ENCODE peak calls at places on chromosomes 16 and 17, in four cellular contexts. One of them, this sample, is unnamed.

GRCh38 chr16:12459401-12459791 is 344.3 kb downstream of the CPPED1 start:
- DNase-seq in breast epithelium: no peak
- DNase-seq in A549: no peak
- DNase-seq in fibroblast of mammary gland: no peak
- DNase-seq in this sample: no peak

GRCh38 chr16:8931864-8932263 is 31.8 kb downstream of the USP7 start:
- DNase-seq in breast epithelium: no peak
- DNase-seq in A549: peak; percentile 47
- DNase-seq in fibroblast of mammary gland: peak; percentile 71
- DNase-seq in this sample: no peak

GRCh38 chr17:67335245-67335835 is 31.0 kb downstream of the PSMD12 start:
- DNase-seq in breast epithelium: no peak
- DNase-seq in A549: no peak
- DNase-seq in fibroblast of mammary gland: no peak
- DNase-seq in this sample: no peak

GRCh38 chr17:30368896-30369720 is 9.6 kb upstream of the CPD start:
- DNase-seq in breast epithelium: no peak
- DNase-seq in A549: no peak
- DNase-seq in fibroblast of mammary gland: no peak
- DNase-seq in this sample: no peak

GRCh38 chr17:74192950-74193781 is 10.3 kb upstream of the RPL38 start:
- DNase-seq in breast epithelium: peak; percentile 35
- DNase-seq in A549: peak; percentile 88
- DNase-seq in fibroblast of mammary gland: peak; percentile 70
- DNase-seq in this sample: no peak

GRCh38 chr17:68733241-68734176 is 132.3 kb upstream of the FAM20A start:
- DNase-seq in breast epithelium: no peak
- DNase-seq in A549: no peak
- DNase-seq in fibroblast of mammary gland: peak; percentile 29
- DNase-seq in this sample: no peak

GRCh38 chr17:45771473-45771959 is 12.6 kb upstream of the CRHR1 start:
- DNase-seq in breast epithelium: no peak
- DNase-seq in A549: no peak
- DNase-seq in fibroblast of mammary gland: no peak
- DNase-seq in this sample: no peak

GRCh38 chr17:41421116-41421515 is 3.3 kb downstream of the KRT37 start:
- DNase-seq in breast epithelium: no peak
- DNase-seq in A549: no peak
- DNase-seq in fibroblast of mammary gland: peak; percentile 37
- DNase-seq in this sample: no peak

GRCh38 chr16:84786605-84787302 is 33.0 kb upstream of the CRISPLD2 start:
- DNase-seq in breast epithelium: no peak
- DNase-seq in A549: no peak
- DNase-seq in fibroblast of mammary gland: no peak
- DNase-seq in this sample: no peak

GRCh38 chr17:64115043-64115698 is 14.8 kb downstream of the ERN1 start:
- DNase-seq in breast epithelium: peak; percentile 48
- DNase-seq in A549: no peak
- DNase-seq in fibroblast of mammary gland: peak; percentile 56
- DNase-seq in this sample: no peak

GRCh38 chr17:40103082-40103741 is 2.8 kb upstream of the NR1D1 start:
- DNase-seq in breast epithelium: no peak
- DNase-seq in A549: no peak
- DNase-seq in fibroblast of mammary gland: no peak
- DNase-seq in this sample: no peak

GRCh38 chr16:30893082-30893743 is 664 bp downstream of the BCL7C start:
- DNase-seq in breast epithelium: peak; percentile 32
- DNase-seq in A549: no peak
- DNase-seq in fibroblast of mammary gland: no peak
- DNase-seq in this sample: no peak

GRCh38 chr17:62627904-62628603 is 584 bp downstream of the MRC2 start:
- DNase-seq in breast epithelium: peak; percentile 32
- DNase-seq in A549: peak; percentile 66
- DNase-seq in fibroblast of mammary gland: peak; percentile 80
- DNase-seq in this sample: no peak

GRCh38 chr16:27867122-27868110 is 196.1 kb downstream of the GSG1L start:
- DNase-seq in breast epithelium: no peak
- DNase-seq in A549: peak; percentile 88
- DNase-seq in fibroblast of mammary gland: peak; percentile 59
- DNase-seq in this sample: peak; percentile 5

GRCh38 chr16:87369117-87369775 is 14.3 kb downstream of the FBXO31 start:
- DNase-seq in breast epithelium: no peak
- DNase-seq in A549: no peak
- DNase-seq in fibroblast of mammary gland: no peak
- DNase-seq in this sample: no peak

GRCh38 chr17:6558276-6558675 is 1.9 kb upstream of the PITPNM3 start:
- DNase-seq in breast epithelium: no peak
- DNase-seq in A549: no peak
- DNase-seq in fibroblast of mammary gland: no peak
- DNase-seq in this sample: no peak

GRCh38 chr17:6560496-6560895 is 4.1 kb upstream of the PITPNM3 start:
- DNase-seq in breast epithelium: no peak
- DNase-seq in A549: no peak
- DNase-seq in fibroblast of mammary gland: no peak
- DNase-seq in this sample: no peak

GRCh38 chr17:6559753-6560215 is 3.4 kb upstream of the PITPNM3 start:
- DNase-seq in breast epithelium: no peak
- DNase-seq in A549: no peak
- DNase-seq in fibroblast of mammary gland: no peak
- DNase-seq in this sample: no peak

GRCh38 chr17:6557040-6557438 is 684 bp upstream of the PITPNM3 start:
- DNase-seq in breast epithelium: no peak
- DNase-seq in A549: no peak
- DNase-seq in fibroblast of mammary gland: no peak
- DNase-seq in this sample: no peak

GRCh38 chr17:6558932-6559752 is 2.8 kb upstream of the PITPNM3 start:
- DNase-seq in breast epithelium: no peak
- DNase-seq in A549: no peak
- DNase-seq in fibroblast of mammary gland: no peak
- DNase-seq in this sample: no peak
- TF ChIP-seq CTCF in breast epithelium: no peak
- TF ChIP-seq CTCF in A549: peak; percentile 7
- TF ChIP-seq CTCF in fibroblast of mammary gland: no peak
- TF ChIP-seq CTCF in this sample: no peak

GRCh38 chr17:55655777-55656176 is 66.9 kb downstream of the TMEM100 start:
- DNase-seq in breast epithelium: no peak
- DNase-seq in A549: no peak
- DNase-seq in fibroblast of mammary gland: no peak
- DNase-seq in this sample: no peak
- H3K4me3 ChIP-seq in breast epithelium: no peak overlapping the region
- H3K4me3 ChIP-seq in A549: no peak overlapping the region
- H3K4me3 ChIP-seq in fibroblast of mammary gland: no peak overlapping the region
- H3K4me3 ChIP-seq in this sample: no peak overlapping the region

GRCh38 chr16:76768948-76769347 is 422.0 kb upstream of the MON1B start:
- DNase-seq in breast epithelium: no peak
- DNase-seq in A549: no peak
- DNase-seq in fibroblast of mammary gland: no peak
- DNase-seq in this sample: no peak

GRCh38 chr16:76766538-76766937 is 424.5 kb upstream of the MON1B start:
- DNase-seq in breast epithelium: no peak
- DNase-seq in A549: no peak
- DNase-seq in fibroblast of mammary gland: no peak
- DNase-seq in this sample: no peak

GRCh38 chr16:76768316-76768715 is 422.7 kb upstream of the MON1B start:
- DNase-seq in breast epithelium: no peak
- DNase-seq in A549: no peak
- DNase-seq in fibroblast of mammary gland: no peak
- DNase-seq in this sample: no peak
- TF ChIP-seq CTCF in breast epithelium: no peak
- TF ChIP-seq CTCF in A549: no peak
- TF ChIP-seq CTCF in fibroblast of mammary gland: no peak
- TF ChIP-seq CTCF in this sample: no peak

GRCh38 chr16:55056585-55057520 is 126.2 kb downstream of the IRX5 start:
- DNase-seq in breast epithelium: no peak
- DNase-seq in A549: peak; percentile 19
- DNase-seq in fibroblast of mammary gland: no peak
- DNase-seq in this sample: no peak
- H3K4me3 ChIP-seq in breast epithelium: peak overlapping the region; percentile 38
- H3K4me3 ChIP-seq in A549: peak overlapping the region; percentile 31
- H3K4me3 ChIP-seq in fibroblast of mammary gland: no peak overlapping the region
- H3K4me3 ChIP-seq in this sample: peak overlapping the region; percentile 28

This sample was measured in AG09309.